ENCODE peak calls at places on chromosomes 2 and 18, in nine cellular contexts. S is ovary, B is sigmoid colon, E is tibial nerve, T is HepG2, I is transverse colon, U is A549, O is K562, X is stomach. Q is an unnamed sample.

GRCh38 chr2:223297788-223298187 is 245.8 kb downstream of the KCNE4 start:
- DNase-seq in T (no peak), O (no peak), S (no peak), B (no peak), U (no peak), I (no peak), X (no peak), E (no peak), Q (no peak)

GRCh38 chr2:196821195-196821594 is 12.0 kb upstream of the C2orf66 start:
- DNase-seq in B (no peak), O (no peak), T (no peak), I (no peak), U (no peak), S (no peak), X (no peak), E (no peak), Q (no peak)

GRCh38 chr18:7000484-7001096 is 117.0 kb downstream of the LAMA1 start:
- DNase-seq in X (no peak), I (no peak), U (no peak), O (peak), E (no peak), S (no peak), B (no peak), T (peak), Q (no peak)

GRCh38 chr18:58004317-58004716 is 39.7 kb upstream of the NEDD4L start:
- DNase-seq in E (no peak), S (no peak), X (no peak), B (no peak), T (peak), O (no peak), U (peak), I (no peak), Q (no peak)

GRCh38 chr2:169363570-169364150 is 1.3 kb upstream of the LRP2 start:
- DNase-seq in B (no peak), X (no peak), E (no peak), I (peak), S (no peak), T (no peak), U (peak), O (no peak), Q (no peak)

GRCh38 chr2:201962766-201963555 is 70.7 kb upstream of the FZD7 start:
- DNase-seq in I (no peak), U (no peak), X (no peak), S (no peak), T (no peak), O (no peak), B (peak), E (no peak), Q (no peak)

GRCh38 chr2:177604291-177605065 is 211.9 kb downstream of the AGPS start:
- DNase-seq in I (no peak), T (peak), B (no peak), S (peak), X (no peak), O (peak), E (peak), U (peak), Q (peak)

GRCh38 chr2:192307530-192307929 is 112.8 kb upstream of the TMEFF2 start:
- DNase-seq in S (no peak), O (no peak), U (no peak), X (no peak), T (no peak), I (no peak), B (no peak), E (no peak), Q (no peak)

GRCh38 chr2:133609664-133610063 is 41.4 kb upstream of the NCKAP5 start:
- DNase-seq in S (no peak), E (no peak), B (no peak), I (no peak), U (no peak), X (no peak), O (no peak), T (no peak), Q (no peak)

GRCh38 chr18:48800479-48800876 is 150.3 kb downstream of the SMAD7 start:
- DNase-seq in T (no peak), O (no peak), X (peak), E (no peak), B (no peak), U (no peak), I (peak), S (peak), Q (no peak)

GRCh38 chr18:76498064-76498463 is 3.0 kb upstream of the ZNF516 start:
- DNase-seq in I (no peak), O (no peak), E (no peak), T (no peak), U (no peak), S (no peak), B (no peak), X (no peak), Q (no peak)

GRCh38 chr2:112705576-112705975 is 15.2 kb upstream of the NT5DC4 start:
- DNase-seq in E (no peak), T (no peak), B (no peak), O (no peak), I (no peak), S (no peak), U (no peak), X (no peak), Q (no peak)

GRCh38 chr2:95076705-95077520 is 44.7 kb downstream of the MRPS5 start:
- DNase-seq in I (peak), U (peak), E (peak), B (peak), O (peak), T (peak), X (peak), S (peak), Q (peak)

GRCh38 chr2:230758566-230759480 is 46.2 kb downstream of the CAB39 start:
- DNase-seq in B (no peak), T (no peak), S (no peak), I (no peak), E (no peak), X (no peak), O (no peak), U (no peak), Q (no peak)
- TF ChIP-seq EP300 in B (no peak), T (no peak), S (no peak), I (no peak), E (peak), X (no peak), O (no peak), U (no peak), Q (no peak)

GRCh38 chr2:11315074-11315705 is 29.2 kb downstream of the ROCK2 start:
- DNase-seq in B (no peak), U (no peak), T (no peak), X (no peak), O (no peak), S (no peak), I (no peak), E (no peak), Q (no peak)

GRCh38 chr2:11310212-11310611 is 34.2 kb downstream of the ROCK2 start:
- DNase-seq in O (no peak), E (no peak), T (peak), B (no peak), X (no peak), S (no peak), I (no peak), U (no peak), Q (no peak)

GRCh38 chr2:11311543-11311942 is 32.9 kb downstream of the ROCK2 start:
- DNase-seq in S (no peak), I (no peak), B (no peak), U (no peak), E (no peak), O (no peak), X (no peak), T (no peak), Q (no peak)

GRCh38 chr2:11312770-11313471 is 31.5 kb downstream of the ROCK2 start:
- DNase-seq in B (no peak), S (no peak), U (no peak), X (no peak), O (no peak), I (no peak), E (no peak), T (no peak), Q (no peak)

GRCh38 chr2:11314482-11314881 is 30.0 kb downstream of the ROCK2 start:
- DNase-seq in B (no peak), S (no peak), T (no peak), O (no peak), E (no peak), X (no peak), U (no peak), I (no peak), Q (no peak)
- H3K27ac ChIP-seq in B (no peak), S (no peak), T (no peak), O (no peak), E (no peak), X (no peak), U (no peak), I (no peak), Q (no peak)

GRCh38 chr2:27223416-27223815 is 6.2 kb downstream of the CAD start:
- DNase-seq in U (no peak), O (no peak), E (no peak), T (no peak), I (no peak), S (no peak), X (no peak), B (no peak), Q (no peak)

GRCh38 chr2:27218614-27219013 is 1.4 kb downstream of the CAD start:
- DNase-seq in U (no peak), X (no peak), T (no peak), S (no peak), I (no peak), E (no peak), B (peak), O (no peak), Q (no peak)

GRCh38 chr2:27222407-27222806 is 5.2 kb downstream of the CAD start:
- DNase-seq in B (no peak), T (no peak), U (no peak), I (no peak), X (no peak), O (no peak), S (no peak), E (no peak), Q (no peak)

GRCh38 chr2:27220091-27220490 is 2.9 kb downstream of the CAD start:
- DNase-seq in U (no peak), B (no peak), I (no peak), O (no peak), X (no peak), E (no peak), T (no peak), S (no peak), Q (no peak)

GRCh38 chr2:27221166-27221565 is 4.0 kb downstream of the CAD start:
- DNase-seq in E (no peak), S (no peak), B (peak), O (no peak), T (no peak), U (no peak), X (no peak), I (no peak), Q (no peak)
- TF ChIP-seq EP300 in E (no peak), S (no peak), B (no peak), O (no peak), T (no peak), U (no peak), X (no peak), I (no peak), Q (no peak)

DNA sequence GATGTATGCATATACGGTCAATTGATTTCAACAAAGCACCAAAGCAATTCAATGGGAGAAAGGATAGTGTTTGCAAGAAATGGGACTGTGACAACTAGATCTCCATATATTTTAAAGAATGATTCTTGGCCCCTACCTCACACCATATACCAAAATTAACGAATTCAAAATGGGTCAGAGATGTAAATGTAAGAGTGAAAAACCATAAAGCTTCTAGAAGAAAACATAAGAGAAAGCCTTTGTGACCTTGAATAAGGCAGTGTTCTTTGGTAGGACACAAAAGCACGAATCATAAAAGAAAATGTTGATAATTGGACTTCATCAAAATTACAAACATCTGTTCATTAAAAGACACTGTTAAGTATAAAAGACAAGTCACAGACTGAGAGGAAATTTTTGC is 5.0 kb upstream of the PROC start:
- DNase-seq in E (no peak), S (no peak), O (no peak), B (no peak), U (no peak), X (no peak), I (no peak), T (no peak), Q (no peak)
- H3K27ac ChIP-seq in E (no peak), S (no peak), O (no peak), B (no peak), U (peak), X (no peak), I (no peak), T (peak), Q (no peak)

DNA sequence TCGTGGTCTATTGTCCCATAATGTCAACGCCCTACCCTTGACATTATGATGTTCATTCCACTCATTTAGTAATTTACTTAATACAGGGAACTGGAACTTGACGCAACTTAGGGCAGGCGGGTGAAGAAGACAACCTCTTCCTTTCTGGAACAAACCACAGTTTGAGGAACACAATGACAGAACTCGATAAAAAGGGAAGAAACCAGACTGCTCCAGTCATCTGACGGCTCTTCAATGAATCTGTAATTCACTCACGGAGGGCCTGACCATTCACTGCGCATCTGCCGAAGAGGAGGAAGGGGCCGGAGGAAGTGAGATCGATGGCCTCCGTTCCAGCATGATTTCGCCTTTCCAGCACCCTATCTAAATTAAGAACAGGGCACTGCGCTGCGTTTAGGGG is 83.2 kb downstream of the BCL2 start:
- DNase-seq in U (no peak), E (peak), S (no peak), O (no peak), I (no peak), B (no peak), T (no peak), X (no peak), Q (no peak)
- TF ChIP-seq EP300 in U (no peak), E (no peak), S (no peak), O (no peak), I (no peak), B (no peak), T (no peak), X (no peak), Q (no peak)

DNA sequence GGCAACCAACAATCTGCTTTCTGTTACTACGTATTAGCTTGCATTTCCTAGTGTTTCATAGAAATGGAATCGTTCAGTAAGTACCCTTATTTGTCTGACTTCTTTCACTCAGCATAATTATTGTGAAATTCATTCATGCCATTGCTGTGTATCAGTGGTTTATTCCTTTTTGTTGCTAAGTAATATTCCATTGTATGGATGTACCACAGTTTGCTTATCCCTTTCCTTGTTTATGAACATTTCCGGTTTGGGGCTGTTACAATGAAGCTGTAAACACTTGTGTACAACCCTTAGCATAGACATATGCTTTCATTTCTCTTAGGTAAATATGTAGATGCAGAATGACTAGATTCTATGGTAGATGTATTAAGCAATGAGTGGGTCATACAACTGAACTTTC is 21.8 kb downstream of the FER1L5 start:
- DNase-seq in U (no peak), O (no peak), B (peak), S (no peak), E (no peak), T (no peak), I (no peak), X (no peak), Q (no peak)
- H3K27ac ChIP-seq in U (peak), O (no peak), B (peak), S (no peak), E (no peak), T (no peak), I (no peak), X (no peak), Q (peak)

GRCh38 chr2:231187736-231188505 is 10.5 kb upstream of the ARMC9 start:
- DNase-seq in U (no peak), X (peak), I (no peak), E (no peak), T (peak), B (peak), S (peak), O (no peak), Q (no peak)
- TF ChIP-seq EP300 in U (no peak), X (peak), I (no peak), E (no peak), T (peak), B (no peak), S (peak), O (no peak), Q (peak)

DNA sequence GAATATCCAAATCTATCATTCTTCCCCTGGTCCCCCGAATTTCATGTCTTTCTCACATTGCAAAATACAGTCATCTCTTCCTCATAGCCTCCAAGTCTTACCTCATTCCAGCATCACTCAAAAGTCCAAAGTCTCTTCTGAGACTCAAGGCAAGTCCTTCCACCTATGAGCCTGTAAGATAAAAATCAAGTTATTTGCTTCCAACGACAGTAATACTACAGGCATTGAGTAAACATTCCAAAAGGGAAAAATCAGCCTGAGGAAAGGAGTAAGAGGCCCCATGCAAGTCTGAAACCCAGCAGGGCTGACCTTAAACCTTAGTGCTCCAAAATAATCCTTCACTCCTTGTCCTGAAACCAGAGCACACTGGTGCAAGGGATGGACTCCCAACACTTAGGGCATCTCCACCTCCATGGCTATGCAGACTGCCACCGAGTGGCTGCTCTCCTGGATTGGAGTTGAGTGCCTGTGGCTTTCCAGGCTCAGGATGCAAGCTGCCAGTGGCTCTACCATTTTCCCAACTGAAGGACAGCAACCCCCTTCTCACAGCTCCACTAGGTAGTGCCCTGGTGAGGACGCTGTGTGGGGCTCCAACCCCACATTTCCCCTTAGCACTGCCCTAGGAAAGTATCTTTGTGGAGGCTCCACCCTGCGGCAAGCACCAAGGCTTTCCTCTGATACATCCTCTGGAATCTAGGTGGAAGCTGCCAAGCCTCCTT is 16.3 kb downstream of the DTNA start:
- DNase-seq in T (peak), E (no peak), I (no peak), S (no peak), U (no peak), B (no peak), O (no peak), X (no peak), Q (no peak)
- H3K27ac ChIP-seq in T (no peak), E (no peak), I (no peak), S (no peak), U (no peak), B (no peak), O (no peak), X (no peak), Q (no peak)